ENCODE peak calls at places on chromosomes 5 and 9, in seven cellular contexts. One of them, this sample, is unnamed.

GRCh38 chr9:86321373-86321772 is 32.8 kb downstream of the TUT7 start:
- DNase-seq in DMS 273 treated with DMSO at 0.1 percent for 48 hours: no peak
- DNase-seq in stimulated activated CD8-positive, alpha-beta memory T cell treated with anti-CD3 and anti-CD28 coated beads, Interleukin-12 subunit alpha, Interleukin-12 subunit beta, amount 100 ng/mL, for 1 hour: no peak
- DNase-seq in Peyer's patch: no peak
- DNase-seq in AG08395: peak
- DNase-seq in cardiac muscle cell: no peak
- DNase-seq in RCC 7860: peak
- DNase-seq in this sample: no peak

GRCh38 chr9:88979791-88980190 is 11.5 kb upstream of the S1PR3 start:
- DNase-seq in RCC 7860: no peak
- DNase-seq in cardiac muscle cell: no peak
- DNase-seq in AG08395: no peak
- DNase-seq in DMS 273 treated with DMSO at 0.1 percent for 48 hours: no peak
- DNase-seq in Peyer's patch: no peak
- DNase-seq in stimulated activated CD8-positive, alpha-beta memory T cell treated with anti-CD3 and anti-CD28 coated beads, Interleukin-12 subunit alpha, Interleukin-12 subunit beta, amount 100 ng/mL, for 1 hour: no peak
- DNase-seq in this sample: no peak

GRCh38 chr9:35906923-35907699 is 1.1 kb downstream of the HRCT1 start:
- DNase-seq in AG08395: peak
- DNase-seq in cardiac muscle cell: no peak
- DNase-seq in RCC 7860: peak
- DNase-seq in DMS 273 treated with DMSO at 0.1 percent for 48 hours: peak
- DNase-seq in stimulated activated CD8-positive, alpha-beta memory T cell treated with anti-CD3 and anti-CD28 coated beads, Interleukin-12 subunit alpha, Interleukin-12 subunit beta, amount 100 ng/mL, for 1 hour: no peak
- DNase-seq in Peyer's patch: peak
- DNase-seq in this sample: no peak

GRCh38 chr9:16223074-16223871 is 647.2 kb downstream of the BNC2 start:
- DNase-seq in Peyer's patch: peak
- DNase-seq in AG08395: no peak
- DNase-seq in RCC 7860: no peak
- DNase-seq in stimulated activated CD8-positive, alpha-beta memory T cell treated with anti-CD3 and anti-CD28 coated beads, Interleukin-12 subunit alpha, Interleukin-12 subunit beta, amount 100 ng/mL, for 1 hour: no peak
- DNase-seq in DMS 273 treated with DMSO at 0.1 percent for 48 hours: no peak
- DNase-seq in cardiac muscle cell: no peak
- DNase-seq in this sample: no peak

GRCh38 chr5:892390-893136 is at the start of the genes BRD9 and TRIP13:
- DNase-seq in DMS 273 treated with DMSO at 0.1 percent for 48 hours: peak
- DNase-seq in AG08395: peak
- DNase-seq in Peyer's patch: peak
- DNase-seq in cardiac muscle cell: peak
- DNase-seq in RCC 7860: peak
- DNase-seq in stimulated activated CD8-positive, alpha-beta memory T cell treated with anti-CD3 and anti-CD28 coated beads, Interleukin-12 subunit alpha, Interleukin-12 subunit beta, amount 100 ng/mL, for 1 hour: peak
- DNase-seq in this sample: no peak

GRCh38 chr5:93076096-93076495 is 504.9 kb downstream of the NR2F1-AS1 start:
- DNase-seq in AG08395: no peak
- DNase-seq in Peyer's patch: no peak
- DNase-seq in RCC 7860: no peak
- DNase-seq in cardiac muscle cell: no peak
- DNase-seq in stimulated activated CD8-positive, alpha-beta memory T cell treated with anti-CD3 and anti-CD28 coated beads, Interleukin-12 subunit alpha, Interleukin-12 subunit beta, amount 100 ng/mL, for 1 hour: no peak
- DNase-seq in DMS 273 treated with DMSO at 0.1 percent for 48 hours: no peak
- DNase-seq in this sample: no peak

GRCh38 chr5:43008369-43009158 is 31.6 kb downstream of the ANXA2R start:
- DNase-seq in DMS 273 treated with DMSO at 0.1 percent for 48 hours: peak
- DNase-seq in RCC 7860: peak
- DNase-seq in Peyer's patch: peak
- DNase-seq in AG08395: peak
- DNase-seq in cardiac muscle cell: peak
- DNase-seq in stimulated activated CD8-positive, alpha-beta memory T cell treated with anti-CD3 and anti-CD28 coated beads, Interleukin-12 subunit alpha, Interleukin-12 subunit beta, amount 100 ng/mL, for 1 hour: peak
- DNase-seq in this sample: peak

GRCh38 chr5:145056805-145057204 is 778.3 kb downstream of the PRELID2 start:
- DNase-seq in Peyer's patch: no peak
- DNase-seq in RCC 7860: peak
- DNase-seq in stimulated activated CD8-positive, alpha-beta memory T cell treated with anti-CD3 and anti-CD28 coated beads, Interleukin-12 subunit alpha, Interleukin-12 subunit beta, amount 100 ng/mL, for 1 hour: no peak
- DNase-seq in DMS 273 treated with DMSO at 0.1 percent for 48 hours: no peak
- DNase-seq in cardiac muscle cell: no peak
- DNase-seq in AG08395: no peak
- DNase-seq in this sample: no peak

GRCh38 chr5:172596638-172597231 is 44.3 kb upstream of the NEURL1B start:
- DNase-seq in stimulated activated CD8-positive, alpha-beta memory T cell treated with anti-CD3 and anti-CD28 coated beads, Interleukin-12 subunit alpha, Interleukin-12 subunit beta, amount 100 ng/mL, for 1 hour: no peak
- DNase-seq in RCC 7860: no peak
- DNase-seq in DMS 273 treated with DMSO at 0.1 percent for 48 hours: no peak
- DNase-seq in Peyer's patch: no peak
- DNase-seq in cardiac muscle cell: no peak
- DNase-seq in AG08395: no peak
- DNase-seq in this sample: no peak

GRCh38 chr9:130927995-130928900 is 10.8 kb downstream of the FIBCD1 start:
- DNase-seq in Peyer's patch: peak
- DNase-seq in cardiac muscle cell: no peak
- DNase-seq in DMS 273 treated with DMSO at 0.1 percent for 48 hours: no peak
- DNase-seq in stimulated activated CD8-positive, alpha-beta memory T cell treated with anti-CD3 and anti-CD28 coated beads, Interleukin-12 subunit alpha, Interleukin-12 subunit beta, amount 100 ng/mL, for 1 hour: no peak
- DNase-seq in RCC 7860: peak
- DNase-seq in AG08395: peak
- DNase-seq in this sample: no peak

GRCh38 chr9:114233806-114234205 is 78.5 kb downstream of the COL27A1 start:
- DNase-seq in DMS 273 treated with DMSO at 0.1 percent for 48 hours: no peak
- DNase-seq in stimulated activated CD8-positive, alpha-beta memory T cell treated with anti-CD3 and anti-CD28 coated beads, Interleukin-12 subunit alpha, Interleukin-12 subunit beta, amount 100 ng/mL, for 1 hour: no peak
- DNase-seq in cardiac muscle cell: no peak
- DNase-seq in Peyer's patch: no peak
- DNase-seq in RCC 7860: no peak
- DNase-seq in AG08395: peak
- DNase-seq in this sample: no peak

GRCh38 chr5:131589510-131590348 is 45.3 kb downstream of the RAPGEF6 start:
- DNase-seq in DMS 273 treated with DMSO at 0.1 percent for 48 hours: no peak
- DNase-seq in AG08395: peak
- DNase-seq in Peyer's patch: no peak
- DNase-seq in cardiac muscle cell: peak
- DNase-seq in RCC 7860: peak
- DNase-seq in stimulated activated CD8-positive, alpha-beta memory T cell treated with anti-CD3 and anti-CD28 coated beads, Interleukin-12 subunit alpha, Interleukin-12 subunit beta, amount 100 ng/mL, for 1 hour: peak
- DNase-seq in this sample: peak

GRCh38 chr5:176153741-176154140 is 84.5 kb upstream of the SIMC1 start:
- DNase-seq in Peyer's patch: no peak
- DNase-seq in RCC 7860: no peak
- DNase-seq in AG08395: peak
- DNase-seq in stimulated activated CD8-positive, alpha-beta memory T cell treated with anti-CD3 and anti-CD28 coated beads, Interleukin-12 subunit alpha, Interleukin-12 subunit beta, amount 100 ng/mL, for 1 hour: no peak
- DNase-seq in DMS 273 treated with DMSO at 0.1 percent for 48 hours: no peak
- DNase-seq in cardiac muscle cell: no peak
- DNase-seq in this sample: no peak

GRCh38 chr9:77707696-77708095 is 59.6 kb upstream of the GNA14 start:
- DNase-seq in AG08395: peak
- DNase-seq in cardiac muscle cell: no peak
- DNase-seq in stimulated activated CD8-positive, alpha-beta memory T cell treated with anti-CD3 and anti-CD28 coated beads, Interleukin-12 subunit alpha, Interleukin-12 subunit beta, amount 100 ng/mL, for 1 hour: no peak
- DNase-seq in DMS 273 treated with DMSO at 0.1 percent for 48 hours: no peak
- DNase-seq in Peyer's patch: no peak
- DNase-seq in RCC 7860: peak
- DNase-seq in this sample: no peak

GRCh38 chr5:168409601-168410458 is 76.4 kb upstream of the RARS1 start:
- DNase-seq in DMS 273 treated with DMSO at 0.1 percent for 48 hours: no peak
- DNase-seq in RCC 7860: peak
- DNase-seq in AG08395: peak
- DNase-seq in stimulated activated CD8-positive, alpha-beta memory T cell treated with anti-CD3 and anti-CD28 coated beads, Interleukin-12 subunit alpha, Interleukin-12 subunit beta, amount 100 ng/mL, for 1 hour: no peak
- DNase-seq in Peyer's patch: no peak
- DNase-seq in cardiac muscle cell: peak
- DNase-seq in this sample: no peak

GRCh38 chr9:104093162-104093561 is 947 bp upstream of the SMC2 start:
- DNase-seq in DMS 273 treated with DMSO at 0.1 percent for 48 hours: no peak
- DNase-seq in AG08395: no peak
- DNase-seq in Peyer's patch: no peak
- DNase-seq in cardiac muscle cell: no peak
- DNase-seq in RCC 7860: no peak
- DNase-seq in stimulated activated CD8-positive, alpha-beta memory T cell treated with anti-CD3 and anti-CD28 coated beads, Interleukin-12 subunit alpha, Interleukin-12 subunit beta, amount 100 ng/mL, for 1 hour: no peak
- DNase-seq in this sample: no peak

This sample was measured in SK-N-MC.